ENCODE peak calls at places on chromosomes 5 and 9, in seven cellular contexts. One of them, this sample, is unnamed. For H3K36me3, the result is how much of the 10 kb centered on the place peaks cover.

GRCh38 chr9:90925581-90926257 is 124.1 kb downstream of the SYK start:
- DNase-seq in heart left ventricle: no peak
- DNase-seq in kidney epithelial cell: peak
- DNase-seq in cardiac muscle cell: no peak
- DNase-seq in kidney: no peak
- DNase-seq in transverse colon: no peak
- DNase-seq in brain microvascular endothelial cell: peak
- DNase-seq in this sample: no peak

GRCh38 chr9:38338359-38339014 is 54.0 kb upstream of the ALDH1B1 start:
- DNase-seq in heart left ventricle: no peak
- DNase-seq in kidney epithelial cell: no peak
- DNase-seq in cardiac muscle cell: no peak
- DNase-seq in kidney: no peak
- DNase-seq in transverse colon: no peak
- DNase-seq in brain microvascular endothelial cell: no peak
- DNase-seq in this sample: no peak

GRCh38 chr9:88983865-88984542 is 7.3 kb upstream of the S1PR3 start:
- DNase-seq in heart left ventricle: no peak
- DNase-seq in kidney epithelial cell: no peak
- DNase-seq in cardiac muscle cell: no peak
- DNase-seq in kidney: no peak
- DNase-seq in transverse colon: no peak
- DNase-seq in brain microvascular endothelial cell: no peak
- DNase-seq in this sample: no peak

GRCh38 chr9:87236546-87236945 is 261.1 kb upstream of the DAPK1 start:
- DNase-seq in heart left ventricle: no peak
- DNase-seq in kidney epithelial cell: no peak
- DNase-seq in cardiac muscle cell: no peak
- DNase-seq in kidney: no peak
- DNase-seq in transverse colon: no peak
- DNase-seq in brain microvascular endothelial cell: no peak
- DNase-seq in this sample: no peak

GRCh38 chr5:95763941-95764340 is 32.8 kb downstream of the RHOBTB3 start:
- DNase-seq in heart left ventricle: no peak
- DNase-seq in kidney epithelial cell: no peak
- DNase-seq in cardiac muscle cell: no peak
- DNase-seq in kidney: no peak
- DNase-seq in transverse colon: no peak
- DNase-seq in brain microvascular endothelial cell: no peak
- DNase-seq in this sample: no peak

GRCh38 chr9:116274293-116274692 is 120.7 kb downstream of the PAPPA start:
- DNase-seq in heart left ventricle: no peak
- DNase-seq in kidney epithelial cell: peak
- DNase-seq in cardiac muscle cell: no peak
- DNase-seq in kidney: no peak
- DNase-seq in transverse colon: no peak
- DNase-seq in brain microvascular endothelial cell: peak
- DNase-seq in this sample: no peak

GRCh38 chr9:125509476-125509875 is 197.5 kb downstream of the MAPKAP1 start:
- DNase-seq in heart left ventricle: no peak
- DNase-seq in kidney epithelial cell: no peak
- DNase-seq in cardiac muscle cell: peak
- DNase-seq in kidney: no peak
- DNase-seq in transverse colon: no peak
- DNase-seq in brain microvascular endothelial cell: peak
- DNase-seq in this sample: no peak

GRCh38 chr9:116644099-116644688 is 42.9 kb upstream of the TRIM32 start:
- DNase-seq in heart left ventricle: no peak
- DNase-seq in kidney epithelial cell: no peak
- DNase-seq in cardiac muscle cell: no peak
- DNase-seq in kidney: no peak
- DNase-seq in transverse colon: no peak
- DNase-seq in brain microvascular endothelial cell: peak
- DNase-seq in this sample: no peak

GRCh38 chr9:136052991-136053756 is 41.9 kb downstream of the NACC2 start:
- DNase-seq in heart left ventricle: peak
- DNase-seq in kidney epithelial cell: no peak
- DNase-seq in cardiac muscle cell: no peak
- DNase-seq in kidney: peak
- DNase-seq in transverse colon: no peak
- DNase-seq in brain microvascular endothelial cell: no peak
- DNase-seq in this sample: no peak

GRCh38 chr5:180831139-180832080 is 28.8 kb upstream of the MGAT1 start:
- DNase-seq in heart left ventricle: peak
- DNase-seq in kidney epithelial cell: no peak
- DNase-seq in cardiac muscle cell: peak
- DNase-seq in kidney: peak
- DNase-seq in transverse colon: peak
- DNase-seq in brain microvascular endothelial cell: peak
- DNase-seq in this sample: no peak

GRCh38 chr9:12657998-12658397 is 35.2 kb upstream of the TYRP1 start:
- DNase-seq in heart left ventricle: no peak
- DNase-seq in kidney epithelial cell: no peak
- DNase-seq in cardiac muscle cell: no peak
- DNase-seq in kidney: peak
- DNase-seq in transverse colon: no peak
- DNase-seq in brain microvascular endothelial cell: no peak
- DNase-seq in this sample: no peak

GRCh38 chr5:163658702-163659567 is 153.5 kb downstream of the MAT2B start:
- DNase-seq in heart left ventricle: no peak
- DNase-seq in kidney epithelial cell: no peak
- DNase-seq in cardiac muscle cell: no peak
- DNase-seq in kidney: no peak
- DNase-seq in transverse colon: no peak
- DNase-seq in brain microvascular endothelial cell: no peak
- DNase-seq in this sample: no peak

GRCh38 chr9:89850633-89851325 is 246.0 kb downstream of the GADD45G start:
- DNase-seq in heart left ventricle: no peak
- DNase-seq in kidney epithelial cell: no peak
- DNase-seq in cardiac muscle cell: no peak
- DNase-seq in kidney: no peak
- DNase-seq in transverse colon: peak
- DNase-seq in brain microvascular endothelial cell: peak
- DNase-seq in this sample: no peak

GRCh38 chr5:88792144-88792840 is 90.7 kb downstream of the MEF2C start:
- DNase-seq in heart left ventricle: no peak
- DNase-seq in kidney epithelial cell: peak
- DNase-seq in cardiac muscle cell: no peak
- DNase-seq in kidney: no peak
- DNase-seq in transverse colon: no peak
- DNase-seq in brain microvascular endothelial cell: peak
- DNase-seq in this sample: no peak

GRCh38 chr5:67214036-67214435 is 17.4 kb upstream of the CD180 start:
- DNase-seq in heart left ventricle: no peak
- DNase-seq in kidney epithelial cell: no peak
- DNase-seq in cardiac muscle cell: no peak
- DNase-seq in kidney: no peak
- DNase-seq in transverse colon: no peak
- DNase-seq in brain microvascular endothelial cell: no peak
- DNase-seq in this sample: no peak

GRCh38 chr9:112887377-112887776 is 3.3 kb downstream of the SLC46A2 start:
- DNase-seq in heart left ventricle: no peak
- DNase-seq in kidney epithelial cell: no peak
- DNase-seq in cardiac muscle cell: no peak
- DNase-seq in kidney: no peak
- DNase-seq in transverse colon: peak
- DNase-seq in brain microvascular endothelial cell: no peak
- DNase-seq in this sample: no peak

GRCh38 chr5:107072440-107072839 is 598.3 kb downstream of the EFNA5 start:
- DNase-seq in heart left ventricle: no peak
- DNase-seq in kidney epithelial cell: no peak
- DNase-seq in cardiac muscle cell: no peak
- DNase-seq in kidney: no peak
- DNase-seq in transverse colon: no peak
- DNase-seq in brain microvascular endothelial cell: no peak
- DNase-seq in this sample: no peak

GRCh38 chr9:109456811-109457210 is 41.3 kb downstream of the PTPN3 start:
- DNase-seq in heart left ventricle: no peak
- DNase-seq in kidney epithelial cell: no peak
- DNase-seq in cardiac muscle cell: no peak
- DNase-seq in kidney: no peak
- DNase-seq in transverse colon: no peak
- DNase-seq in brain microvascular endothelial cell: no peak
- DNase-seq in this sample: no peak

GRCh38 chr9:129235931-129236331 is 57.9 kb upstream of the IER5L start:
- DNase-seq in heart left ventricle: peak
- DNase-seq in kidney epithelial cell: no peak
- DNase-seq in cardiac muscle cell: no peak
- DNase-seq in kidney: peak
- DNase-seq in transverse colon: peak
- DNase-seq in brain microvascular endothelial cell: no peak
- DNase-seq in this sample: no peak

GRCh38 chr9:91186311-91187101 is 175.2 kb downstream of the AUH start:
- DNase-seq in heart left ventricle: no peak
- DNase-seq in kidney epithelial cell: no peak
- DNase-seq in cardiac muscle cell: no peak
- DNase-seq in kidney: no peak
- DNase-seq in transverse colon: no peak
- DNase-seq in brain microvascular endothelial cell: no peak
- DNase-seq in this sample: no peak

GRCh38 chr9:15155826-15156225 is 151.2 kb downstream of the TTC39B start:
- DNase-seq in heart left ventricle: no peak
- DNase-seq in kidney epithelial cell: no peak
- DNase-seq in cardiac muscle cell: no peak
- DNase-seq in kidney: no peak
- DNase-seq in transverse colon: no peak
- DNase-seq in brain microvascular endothelial cell: peak
- DNase-seq in this sample: no peak
- H3K4me3 ChIP-seq in heart left ventricle: no peak
- H3K4me3 ChIP-seq in kidney epithelial cell: no peak
- H3K4me3 ChIP-seq in cardiac muscle cell: no peak
- H3K4me3 ChIP-seq in kidney: no peak
- H3K4me3 ChIP-seq in transverse colon: no peak
- H3K4me3 ChIP-seq in brain microvascular endothelial cell: no peak
- H3K4me3 ChIP-seq in this sample: no peak

GRCh38 chr5:103098993-103099392 is 20.9 kb downstream of the GIN1 start:
- DNase-seq in heart left ventricle: no peak
- DNase-seq in kidney epithelial cell: no peak
- DNase-seq in cardiac muscle cell: no peak
- DNase-seq in kidney: no peak
- DNase-seq in transverse colon: no peak
- DNase-seq in brain microvascular endothelial cell: no peak
- DNase-seq in this sample: no peak

GRCh38 chr5:103101079-103101732 is 18.7 kb downstream of the GIN1 start:
- DNase-seq in heart left ventricle: no peak
- DNase-seq in kidney epithelial cell: no peak
- DNase-seq in cardiac muscle cell: no peak
- DNase-seq in kidney: no peak
- DNase-seq in transverse colon: no peak
- DNase-seq in brain microvascular endothelial cell: no peak
- DNase-seq in this sample: no peak

DNA sequence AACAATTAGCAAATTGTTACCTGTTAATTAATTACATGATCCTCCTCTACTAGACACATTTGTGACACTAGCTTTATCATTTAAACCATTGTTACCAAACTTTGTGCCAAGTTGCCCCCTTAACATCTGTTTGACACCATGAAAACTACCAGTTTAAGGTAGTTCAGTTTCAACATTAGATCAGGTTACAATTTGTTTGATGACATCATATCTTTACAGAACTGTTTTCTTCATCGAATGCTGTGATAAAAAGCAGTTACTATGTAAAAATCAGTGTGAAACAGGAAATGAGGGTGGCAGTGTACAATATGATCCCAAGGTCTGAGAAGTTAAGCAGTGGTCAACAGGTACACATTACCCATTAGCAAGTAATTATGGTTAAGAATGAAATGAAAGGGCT is 17.7 kb downstream of the GIN1 start:
- DNase-seq in heart left ventricle: no peak
- DNase-seq in kidney epithelial cell: no peak
- DNase-seq in cardiac muscle cell: no peak
- DNase-seq in kidney: no peak
- DNase-seq in transverse colon: no peak
- DNase-seq in brain microvascular endothelial cell: no peak
- DNase-seq in this sample: no peak
- H3K36me3 ChIP-seq in heart left ventricle: half or more
- H3K36me3 ChIP-seq in kidney epithelial cell: under half
- H3K36me3 ChIP-seq in cardiac muscle cell: under half
- H3K36me3 ChIP-seq in kidney: under half
- H3K36me3 ChIP-seq in transverse colon: under half
- H3K36me3 ChIP-seq in brain microvascular endothelial cell: under half
- H3K36me3 ChIP-seq in this sample: under half

GRCh38 chr5:10306806-10307205 is 896 bp downstream of the CMBL start:
- DNase-seq in heart left ventricle: no peak
- DNase-seq in kidney epithelial cell: no peak
- DNase-seq in cardiac muscle cell: no peak
- DNase-seq in kidney: no peak
- DNase-seq in transverse colon: no peak
- DNase-seq in brain microvascular endothelial cell: no peak
- DNase-seq in this sample: no peak
- H3K4me3 ChIP-seq in heart left ventricle: peak
- H3K4me3 ChIP-seq in kidney epithelial cell: peak
- H3K4me3 ChIP-seq in cardiac muscle cell: no peak
- H3K4me3 ChIP-seq in kidney: peak
- H3K4me3 ChIP-seq in transverse colon: no peak
- H3K4me3 ChIP-seq in brain microvascular endothelial cell: peak
- H3K4me3 ChIP-seq in this sample: no peak

DNA sequence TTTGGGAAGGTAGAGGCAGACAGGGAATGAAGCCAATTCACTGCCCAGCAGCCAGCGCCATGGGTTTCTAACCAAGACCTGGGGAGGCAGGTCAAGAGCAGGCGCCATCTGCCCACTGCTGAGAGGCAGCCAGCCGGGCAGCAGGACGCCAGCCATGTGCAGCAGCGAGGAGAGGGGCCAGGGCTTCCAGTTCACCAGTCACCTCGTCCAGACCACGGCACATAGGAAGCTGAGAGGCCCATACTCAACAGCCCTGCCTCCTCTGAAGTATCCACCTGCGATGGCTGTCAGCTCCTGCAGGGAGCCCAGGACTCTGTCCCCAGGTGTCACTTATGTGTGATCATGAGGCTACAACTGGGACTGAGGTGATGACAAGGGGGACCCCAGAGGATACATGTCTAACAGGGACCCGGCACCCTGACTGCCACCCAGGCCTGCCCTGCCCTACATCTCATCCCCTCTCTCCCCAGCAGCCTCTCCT is 30.1 kb downstream of the IPPK start:
- DNase-seq in heart left ventricle: no peak
- DNase-seq in kidney epithelial cell: no peak
- DNase-seq in cardiac muscle cell: no peak
- DNase-seq in kidney: peak
- DNase-seq in transverse colon: no peak
- DNase-seq in brain microvascular endothelial cell: no peak
- DNase-seq in this sample: no peak
- H3K36me3 ChIP-seq in heart left ventricle: half or more
- H3K36me3 ChIP-seq in kidney epithelial cell: under half
- H3K36me3 ChIP-seq in cardiac muscle cell: under half
- H3K36me3 ChIP-seq in kidney: under half
- H3K36me3 ChIP-seq in transverse colon: under half
- H3K36me3 ChIP-seq in brain microvascular endothelial cell: half or more
- H3K36me3 ChIP-seq in this sample: under half

This sample was measured in iPS DF 6.9.